ENCODE peak calls at places on chromosomes 1 and 21, in eight cellular contexts. L, P, O, X, A, V, I and E are unnamed samples.

GRCh38 chr1:155051342-155051776 is 243 bp downstream of the ADAM15 start:
- DNase-seq in V (no peak), P (no peak), A (no peak), O (no peak), I (no peak), L (no peak), X (no peak), E (no peak)

GRCh38 chr1:206633708-206634121 is 1.6 kb upstream of the DYRK3 start:
- DNase-seq in X (no peak), V (no peak), L (no peak), P (no peak), O (no peak), A (peak; percentile 63), I (no peak), E (no peak)

GRCh38 chr1:231993968-231994455 is 367.4 kb downstream of the DISC1 start:
- DNase-seq in P (no peak), L (no peak), A (no peak), V (no peak), X (no peak), O (no peak), I (no peak), E (no peak)

GRCh38 chr1:76133977-76134376 is 59.4 kb downstream of the ST6GALNAC3 start:
- DNase-seq in V (no peak), L (no peak), X (no peak), I (no peak), O (no peak), P (no peak), A (no peak), E (no peak)

GRCh38 chr1:113205980-113206766 is 133.2 kb downstream of the LRIG2 start:
- DNase-seq in V (no peak), L (no peak), X (no peak), A (no peak), O (no peak), P (no peak), I (no peak), E (no peak)

GRCh38 chr21:41537356-41537755 is 29.4 kb upstream of the TMPRSS2 start:
- DNase-seq in I (no peak), O (no peak), L (no peak), V (no peak), A (no peak), X (no peak), P (no peak), E (no peak)

GRCh38 chr21:31173881-31174555 is 135.7 kb upstream of the KRTAP19-8 start:
- DNase-seq in L (no peak), I (no peak), X (no peak), V (no peak), O (no peak), P (peak; percentile 35), A (no peak), E (no peak)

GRCh38 chr1:24699628-24700027 is 45.6 kb upstream of the CLIC4 start:
- DNase-seq in X (no peak), P (no peak), V (no peak), A (no peak), I (no peak), L (no peak), O (no peak), E (no peak)

GRCh38 chr1:63087966-63088365 is 234.4 kb upstream of the FOXD3 start:
- DNase-seq in A (no peak), P (no peak), I (no peak), O (no peak), X (no peak), V (no peak), L (no peak), E (no peak)

GRCh38 chr1:153490272-153491051 is 30.0 kb upstream of the S100A7 start:
- DNase-seq in P (no peak), A (peak; percentile 28), V (no peak), L (no peak), X (no peak), O (peak; percentile 55), I (peak; percentile 59), E (peak; percentile 79)